ENCODE peak calls at places on chromosomes 1 and 21, in five cellular contexts. B is fibroblast of lung, P is left ventricle myocardium inferior, Z is psoas muscle, Y is OCI-LY7. C is an unnamed sample.

GRCh38 chr1:11946647-11947046 is 12.1 kb downstream of the PLOD1 start:
- DNase-seq in B (no peak), P (no peak), Z (no peak), Y (no peak), C (no peak)

GRCh38 chr1:233144434-233144833 is 151.1 kb downstream of the PCNX2 start:
- DNase-seq in B (no peak), P (no peak), Z (no peak), Y (no peak), C (no peak)

GRCh38 chr1:93672069-93672468 is 9.6 kb downstream of the BCAR3 start:
- DNase-seq in B (peak; percentile 84), P (peak; percentile 76), Z (peak; percentile 58), Y (no peak), C (no peak)

GRCh38 chr1:209646558-209646957 is 5.7 kb downstream of the LAMB3 start:
- DNase-seq in B (peak; percentile 73), P (no peak), Z (no peak), Y (no peak), C (no peak)

GRCh38 chr1:200960236-200960947 is 63.1 kb downstream of the KIF21B start:
- DNase-seq in B (no peak), P (no peak), Z (no peak), Y (no peak), C (no peak)

GRCh38 chr21:36478941-36479340 is 981 bp downstream of the CLDN14 start:
- DNase-seq in B (peak; percentile 55), P (no peak), Z (no peak), Y (no peak), C (no peak)

GRCh38 chr1:55039342-55040082 is at the start of gene PCSK9:
- DNase-seq in B (peak; percentile 53), P (no peak), Z (no peak), Y (no peak), C (no peak)

GRCh38 chr1:6011161-6011945 is 19.1 kb upstream of the NPHP4 start:
- DNase-seq in B (no peak), P (no peak), Z (peak; percentile 35), Y (no peak), C (no peak)

GRCh38 chr1:87450615-87451209 is 122.0 kb downstream of the LMO4 start:
- DNase-seq in B (no peak), P (no peak), Z (no peak), Y (peak; percentile 31), C (no peak)

GRCh38 chr1:75630004-75630403 is 19.1 kb upstream of the SLC44A5 start:
- DNase-seq in B (no peak), P (no peak), Z (no peak), Y (no peak), C (no peak)

GRCh38 chr1:25550155-25550506 is 6.7 kb downstream of the LDLRAP1 start:
- DNase-seq in B (peak; percentile 58), P (no peak), Z (no peak), Y (no peak), C (no peak)

GRCh38 chr1:95340056-95340455 is 106.0 kb downstream of the RWDD3 start:
- DNase-seq in B (no peak), P (no peak), Z (no peak), Y (no peak), C (no peak)

GRCh38 chr1:941588-942383 is 17.3 kb downstream of the NOC2L start:
- DNase-seq in B (peak; percentile 90), P (peak; percentile 73), Z (no peak), Y (no peak), C (peak; percentile 84)

GRCh38 chr1:101239095-101240040 is 2.5 kb downstream of the S1PR1 start:
- DNase-seq in B (no peak), P (no peak), Z (no peak), Y (no peak), C (no peak)

GRCh38 chr1:46613661-46614603 is 2.7 kb downstream of the MOB3C start:
- DNase-seq in B (peak; percentile 76), P (peak; percentile 96), Z (peak; percentile 97), Y (peak; percentile 24), C (peak; percentile 82)

GRCh38 chr1:78237364-78237916 is 191.7 kb downstream of the GIPC2 start:
- DNase-seq in B (no peak), P (no peak), Z (no peak), Y (no peak), C (no peak)

GRCh38 chr1:204286841-204287387 is 72.8 kb downstream of the PLEKHA6 start:
- DNase-seq in B (no peak), P (no peak), Z (no peak), Y (peak; percentile 17), C (no peak)

GRCh38 chr1:1534401-1535145 is 5.9 kb downstream of the TMEM240 start:
- DNase-seq in B (no peak), P (no peak), Z (no peak), Y (no peak), C (peak; percentile 26)

GRCh38 chr1:77945345-77945744 is 33.5 kb downstream of the FUBP1 start:
- DNase-seq in B (no peak), P (no peak), Z (no peak), Y (no peak), C (no peak)

GRCh38 chr21:44378646-44379581 is 25.5 kb downstream of the TRPM2 start:
- DNase-seq in B (no peak), P (no peak), Z (peak; percentile 28), Y (no peak), C (no peak)

GRCh38 chr1:243620096-243620495 is 229.9 kb downstream of the AKT3 start:
- DNase-seq in B (no peak), P (no peak), Z (no peak), Y (no peak), C (no peak)

GRCh38 chr1:154328318-154329151 is 3.2 kb downstream of the ATP8B2 start:
- DNase-seq in B (peak; percentile 78), P (peak; percentile 85), Z (peak; percentile 89), Y (no peak), C (peak; percentile 92)

GRCh38 chr1:227265891-227266290 is 52.4 kb downstream of the CDC42BPA start:
- DNase-seq in B (no peak), P (no peak), Z (no peak), Y (no peak), C (no peak)

GRCh38 chr1:55938376-55938850 is 641.0 kb downstream of the PLPP3 start:
- DNase-seq in B (no peak), P (peak; percentile 36), Z (no peak), Y (no peak), C (no peak)

GRCh38 chr1:49597436-49597835 is 426.3 kb downstream of the AGBL4 start:
- DNase-seq in B (no peak), P (no peak), Z (no peak), Y (no peak), C (no peak)

GRCh38 chr1:21666572-21667320 is 2.4 kb downstream of the RAP1GAP start:
- DNase-seq in B (no peak), P (no peak), Z (no peak), Y (no peak), C (no peak)

GRCh38 chr1:196393742-196394141 is 214.5 kb downstream of the KCNT2 start:
- DNase-seq in B (peak; percentile 69), P (no peak), Z (no peak), Y (no peak), C (no peak)

GRCh38 chr1:27487927-27488522 is 1.9 kb downstream of the WASF2 start:
- DNase-seq in B (no peak), P (no peak), Z (no peak), Y (peak; percentile 62), C (no peak)

GRCh38 chr1:248813546-248813945 is 12.2 kb downstream of the SH3BP5L start:
- DNase-seq in B (no peak), P (no peak), Z (no peak), Y (no peak), C (peak; percentile 10)

GRCh38 chr1:59952065-59952464 is 25.5 kb upstream of the CYP2J2 start:
- DNase-seq in B (peak; percentile 33), P (no peak), Z (no peak), Y (no peak), C (no peak)

GRCh38 chr1:24421502-24421901 is 5.9 kb downstream of the NIPAL3 start:
- DNase-seq in B (no peak), P (no peak), Z (no peak), Y (no peak), C (no peak)
- TF ChIP-seq CTCF in B (no peak), P (no peak), Z (no peak), Y (peak; percentile 52), C (no peak)

GRCh38 chr1:206588492-206588891 is 23.8 kb downstream of the EIF2D start:
- DNase-seq in B (peak; percentile 69), P (no peak), Z (no peak), Y (no peak), C (no peak)

GRCh38 chr1:206589206-206589605 is 23.1 kb downstream of the EIF2D start:
- DNase-seq in B (peak; percentile 96), P (peak; percentile 26), Z (no peak), Y (no peak), C (no peak)

GRCh38 chr1:206591696-206592095 is 20.6 kb downstream of the EIF2D start:
- DNase-seq in B (no peak), P (no peak), Z (no peak), Y (no peak), C (no peak)

GRCh38 chr1:206591236-206591635 is 21.0 kb downstream of the EIF2D start:
- DNase-seq in B (peak; percentile 80), P (no peak), Z (no peak), Y (no peak), C (no peak)

GRCh38 chr1:206590025-206590834 is 22.0 kb downstream of the EIF2D start:
- DNase-seq in B (peak; percentile 85), P (no peak), Z (no peak), Y (no peak), C (peak; percentile 40)
- TF ChIP-seq CTCF in B (peak; percentile 28), P (no peak), Z (peak; percentile 14), Y (peak; percentile 73), C (no peak)

GRCh38 chr1:47785561-47786271 is 211.5 kb downstream of the TRABD2B start:
- DNase-seq in B (no peak), P (no peak), Z (peak; percentile 71), Y (no peak), C (no peak)
- TF ChIP-seq CTCF in B (no peak), P (peak; percentile 62), Z (peak; percentile 34), Y (no peak), C (no peak)

GRCh38 chr1:103931891-103932290 is 182.2 kb downstream of the AMY1C start:
- DNase-seq in B (no peak), P (no peak), Z (no peak), Y (no peak), C (no peak)
- TF ChIP-seq CTCF in B (no peak), P (no peak), Z (no peak), Y (no peak), C (no peak)

DNA sequence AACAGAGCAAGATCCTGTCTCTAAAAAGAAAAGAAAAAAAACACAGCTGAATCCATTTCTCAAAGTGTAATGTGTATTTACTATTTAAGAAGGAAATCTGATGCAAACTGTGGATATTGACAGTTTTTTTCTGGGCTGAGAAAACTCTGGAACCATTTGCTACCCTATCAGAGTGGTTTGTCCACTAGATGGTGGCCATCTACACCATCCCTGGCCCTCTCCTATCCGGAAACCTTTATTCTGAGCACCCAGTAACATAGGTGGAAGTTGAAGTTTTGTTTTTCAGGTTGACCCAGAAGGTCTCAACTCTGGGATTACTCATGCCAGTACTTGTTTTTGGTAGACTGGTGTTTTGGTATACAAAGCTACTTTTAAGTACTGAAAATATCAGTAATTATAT is 20.2 kb downstream of the ECHDC2 start:
- DNase-seq in B (no peak), P (no peak), Z (no peak), Y (no peak), C (no peak)
- TF ChIP-seq CTCF in B (peak; percentile 21), P (peak; percentile 25), Z (no peak), Y (no peak), C (no peak)

GRCh38 chr1:176119549-176119948 is 87.5 kb downstream of the COP1 start:
- DNase-seq in B (peak; percentile 3), P (no peak), Z (no peak), Y (peak; percentile 49), C (peak; percentile 9)
- TF ChIP-seq CTCF in B (peak; percentile 28), P (peak; percentile 21), Z (no peak), Y (peak; percentile 85), C (peak; percentile 13)

C was measured in GM20000.